ENCODE peak calls at places on chromosome 20, in ten cellular contexts. X, K, D, I, Z, H, Y, P, T and S are unnamed samples.

GRCh38 chr20:20404546-20405092 is 36.7 kb downstream of the INSM1 start:
- DNase-seq in X (no peak), K (no peak), P (no peak), D (no peak), Z (no peak), H (no peak), Y (no peak), I (no peak), T (no peak), S (no peak)

GRCh38 chr20:21270806-21271205 is 32.3 kb upstream of the XRN2 start:
- DNase-seq in I (no peak), T (no peak), Y (no peak), Z (no peak), K (no peak), P (no peak), D (no peak), X (no peak), H (no peak), S (no peak)

GRCh38 chr20:40506567-40506966 is 182.5 kb downstream of the MAFB start:
- DNase-seq in I (no peak), Z (no peak), D (peak; percentile 98), T (no peak), P (peak; percentile 95), H (no peak), K (peak; percentile 37), Y (peak; percentile 69), X (peak; percentile 66), S (peak; percentile 99)

GRCh38 chr20:57792386-57793095 is 82.7 kb upstream of the PMEPA1 start:
- DNase-seq in Y (no peak), I (no peak), D (peak; percentile 34), X (no peak), H (no peak), K (no peak), Z (no peak), P (no peak), T (no peak), S (peak; percentile 6)

GRCh38 chr20:49880724-49881445 is 34.4 kb downstream of the SPATA2 start:
- DNase-seq in Y (no peak), H (no peak), I (no peak), D (no peak), T (no peak), K (no peak), P (no peak), X (peak; percentile 22), Z (no peak), S (no peak)

GRCh38 chr20:45044084-45044573 is 56.8 kb downstream of the KCNS1 start:
- DNase-seq in P (no peak), T (peak; percentile 34), H (no peak), X (no peak), Y (peak; percentile 15), D (no peak), K (peak; percentile 82), Z (peak; percentile 36), I (no peak), S (no peak)

GRCh38 chr20:61436674-61437279 is 184.7 kb downstream of the CDH4 start:
- DNase-seq in X (no peak), Y (no peak), I (peak; percentile 84), K (no peak), D (no peak), P (no peak), Z (no peak), H (no peak), T (no peak), S (no peak)

GRCh38 chr20:34772437-34772836 is 53.0 kb downstream of the NCOA6 start:
- DNase-seq in H (no peak), I (no peak), D (no peak), Y (no peak), P (no peak), X (no peak), K (no peak), T (no peak), Z (no peak), S (no peak)

GRCh38 chr20:59412896-59413295 is 112.5 kb downstream of the EDN3 start:
- DNase-seq in P (peak; percentile 46), Y (no peak), Z (peak; percentile 46), T (no peak), I (peak; percentile 50), D (no peak), H (no peak), K (no peak), X (no peak), S (no peak)

GRCh38 chr20:53875452-53875851 is 194.9 kb downstream of the BCAS1 start:
- DNase-seq in T (peak; percentile 25), X (peak; percentile 36), H (no peak), Y (no peak), P (no peak), D (no peak), I (no peak), K (no peak), Z (no peak), S (peak; percentile 66)

DNA sequence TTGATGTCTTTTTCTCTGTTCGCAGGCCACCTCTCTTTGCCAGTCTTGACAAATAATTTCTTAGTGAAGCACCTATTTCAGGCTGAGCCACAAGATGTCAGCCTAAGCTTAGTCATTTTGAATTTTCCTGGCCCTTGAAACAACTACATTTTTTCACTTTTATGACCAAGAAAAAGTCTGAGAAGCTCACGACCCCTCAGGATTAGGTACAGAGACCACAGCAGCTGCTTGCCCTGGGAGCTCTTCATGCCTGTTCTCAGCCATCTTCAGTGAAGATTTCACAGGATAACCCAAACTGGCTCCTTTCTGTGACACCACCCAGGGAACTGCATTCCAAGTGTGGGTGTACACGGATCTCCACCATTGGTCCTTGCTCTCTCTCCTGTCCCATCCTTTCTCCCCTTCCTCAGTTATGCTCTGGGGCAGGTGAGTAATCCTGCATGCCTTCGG is 38.4 kb upstream of the SPTLC3 start:
- DNase-seq in Z (no peak), H (no peak), K (peak; percentile 74), X (no peak), I (no peak), D (no peak), T (no peak), P (no peak), Y (peak; percentile 9), S (no peak)
- TF ChIP-seq POLR2AphosphoS5 in Z (no peak), H (no peak), K (no peak), X (no peak), I (no peak), D (no peak), T (no peak), P (no peak), Y (no peak), S (no peak)

GRCh38 chr20:33025318-33025876 is 6.1 kb upstream of the BPIFB6 start:
- DNase-seq in X (no peak), I (no peak), H (no peak), Y (no peak), D (no peak), Z (no peak), K (no peak), T (no peak), P (no peak), S (no peak)

GRCh38 chr20:33027769-33028751 is 3.4 kb upstream of the BPIFB6 start:
- DNase-seq in X (no peak), I (no peak), Y (no peak), K (no peak), H (no peak), T (no peak), P (no peak), D (no peak), Z (no peak), S (no peak)

GRCh38 chr20:33026779-33027759 is 4.4 kb upstream of the BPIFB6 start:
- DNase-seq in D (no peak), P (no peak), X (no peak), H (no peak), I (no peak), Z (no peak), T (no peak), K (no peak), Y (no peak), S (no peak)

GRCh38 chr20:33024609-33025317 is 6.7 kb upstream of the BPIFB6 start:
- DNase-seq in K (no peak), H (no peak), P (no peak), X (no peak), I (no peak), Y (no peak), T (no peak), D (no peak), Z (no peak), S (no peak)

GRCh38 chr20:33026072-33026778 is 5.2 kb upstream of the BPIFB6 start:
- DNase-seq in D (no peak), H (no peak), I (no peak), Z (no peak), T (no peak), K (peak; percentile 46), X (no peak), Y (no peak), P (no peak), S (no peak)
- TF ChIP-seq EP300 in D (no peak), H (no peak), I (no peak), Z (no peak), T (no peak), K (peak; percentile 9), X (no peak), Y (no peak), P (no peak), S (no peak)

GRCh38 chr20:5172167-5172586 is 45.4 kb downstream of the CDS2 start:
- DNase-seq in D (no peak), H (peak; percentile 53), T (no peak), P (no peak), K (no peak), Y (no peak), I (no peak), X (no peak), Z (no peak), S (no peak)

GRCh38 chr20:5172903-5173463 is 46.2 kb downstream of the CDS2 start:
- DNase-seq in T (no peak), Z (no peak), Y (no peak), I (no peak), K (peak; percentile 80), X (no peak), D (no peak), H (no peak), P (no peak), S (no peak)

GRCh38 chr20:5170341-5170740 is 43.5 kb downstream of the CDS2 start:
- DNase-seq in I (no peak), K (no peak), T (no peak), D (no peak), X (no peak), Z (no peak), Y (no peak), H (no peak), P (no peak), S (no peak)

GRCh38 chr20:5171790-5172164 is 45.0 kb downstream of the CDS2 start:
- DNase-seq in H (no peak), T (no peak), I (no peak), K (no peak), P (no peak), X (no peak), D (no peak), Y (no peak), Z (no peak), S (no peak)

GRCh38 chr20:5171074-5171789 is 44.4 kb downstream of the CDS2 start:
- DNase-seq in H (no peak), X (no peak), I (no peak), P (no peak), D (no peak), K (no peak), Y (no peak), T (no peak), Z (no peak), S (no peak)
- TF ChIP-seq POLR2AphosphoS5 in H (no peak), X (peak; percentile 16), I (no peak), P (peak; percentile 47), D (no peak), K (no peak), Y (no peak), T (no peak), Z (no peak), S (no peak)

DNA sequence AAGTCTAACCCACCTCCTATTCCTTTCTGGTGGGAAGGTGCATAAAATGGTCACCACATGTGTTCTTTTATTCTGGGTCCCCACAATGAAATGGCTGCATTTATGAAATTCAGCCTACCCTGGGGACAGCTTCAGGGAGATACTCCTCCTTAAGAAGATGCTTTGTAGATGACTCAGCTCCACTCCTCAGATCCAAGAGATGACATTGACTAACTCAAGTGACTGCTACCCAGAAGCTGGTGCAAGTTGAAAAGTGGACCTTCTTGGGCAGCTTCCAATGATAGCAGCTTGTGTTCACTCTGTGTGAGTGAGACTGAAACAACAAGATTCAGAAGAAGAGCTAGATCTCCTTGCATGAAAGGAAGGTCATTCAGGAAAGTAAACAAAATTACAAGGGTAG is 113.4 kb downstream of the SCP2D1 start:
- DNase-seq in H (no peak), I (no peak), K (no peak), X (no peak), T (no peak), P (no peak), D (no peak), Y (no peak), Z (no peak), S (no peak)
- TF ChIP-seq EP300 in H (no peak), I (no peak), K (no peak), X (no peak), T (no peak), P (no peak), D (no peak), Y (no peak), Z (no peak), S (no peak)